ENCODE peak calls at places on chromosomes 4 and X, in five cellular contexts. V is GM23248, R is NT2/D1, B is H9, F is PC-3. Z is an unnamed sample. For H3K27me3, the result is how much of the 10 kb centered on the place peaks cover.

GRCh38 chrX:133569217-133569616 is 153.9 kb upstream of the GPC4 start:
- DNase-seq in V (no peak), R (no peak), B (no peak), F (no peak), Z (no peak)

GRCh38 chrX:39903937-39904336 is 193.8 kb downstream of the BCOR start:
- DNase-seq in V (peak), R (no peak), B (no peak), F (peak), Z (no peak)

GRCh38 chrX:136028383-136028984 is 43.2 kb downstream of the SLC9A6 start:
- DNase-seq in V (peak), R (peak), B (no peak), F (peak), Z (no peak)

GRCh38 chrX:39627257-39627656 is 470.5 kb downstream of the BCOR start:
- DNase-seq in V (no peak), R (no peak), B (no peak), F (no peak), Z (no peak)

GRCh38 chrX:40230646-40231045 is 132.9 kb upstream of the BCOR start:
- DNase-seq in V (no peak), R (no peak), B (no peak), F (no peak), Z (no peak)

GRCh38 chr4:184477201-184477999 is 3.0 kb upstream of the IRF2 start:
- DNase-seq in V (no peak), R (no peak), B (no peak), F (no peak), Z (no peak)

GRCh38 chr4:142278171-142278570 is 567.9 kb downstream of the INPP4B start:
- DNase-seq in V (peak), R (no peak), B (no peak), F (no peak), Z (no peak)

GRCh38 chr4:121950680-121951569 is 935 bp downstream of the TRPC3 start:
- DNase-seq in V (peak), R (no peak), B (peak), F (no peak), Z (peak)

GRCh38 chr4:6873291-6873690 is 36.3 kb upstream of the TBC1D14 start:
- DNase-seq in V (peak), R (no peak), B (no peak), F (peak), Z (no peak)

DNA sequence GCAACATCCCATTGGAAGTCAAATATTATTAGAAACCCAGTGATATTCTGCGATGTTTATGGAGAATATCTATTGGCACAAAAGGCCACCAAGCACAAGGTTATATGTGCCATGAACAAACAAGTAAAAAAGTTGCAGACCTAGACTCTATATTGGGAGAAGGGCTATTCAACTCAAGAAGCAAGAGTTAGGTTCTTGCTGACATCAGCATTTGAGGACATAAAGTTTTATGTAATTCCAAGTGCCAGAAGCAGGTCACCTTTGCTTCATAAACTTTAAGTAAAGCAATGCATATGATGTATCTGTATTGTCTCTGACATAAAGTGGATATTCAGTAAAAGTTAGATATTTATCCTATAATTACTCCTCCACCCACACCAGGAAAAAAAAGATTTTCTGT is 71.1 kb downstream of the MAGEB10 start:
- DNase-seq in V (no peak), R (no peak), B (no peak), F (no peak), Z (no peak)
- H3K9ac ChIP-seq in V (no peak), R (no peak), B (no peak), F (no peak), Z (no peak)

GRCh38 chrX:12878536-12878935 is 11.7 kb downstream of the TLR7 start:
- DNase-seq in V (no peak), R (no peak), B (no peak), F (peak), Z (no peak)
- H3K27me3 ChIP-seq in V (under half), R (under half), B (under half), F (under half), Z (under half)

GRCh38 chr4:81601270-81601694 is 129.6 kb upstream of the RASGEF1B start:
- DNase-seq in V (no peak), R (no peak), B (no peak), F (peak), Z (no peak)

GRCh38 chr4:81600511-81601269 is 129.0 kb upstream of the RASGEF1B start:
- DNase-seq in V (no peak), R (no peak), B (no peak), F (no peak), Z (no peak)

GRCh38 chr4:81595798-81596610 is 124.3 kb upstream of the RASGEF1B start:
- DNase-seq in V (no peak), R (no peak), B (no peak), F (no peak), Z (no peak)

GRCh38 chr4:81602853-81603252 is 131.1 kb upstream of the RASGEF1B start:
- DNase-seq in V (no peak), R (no peak), B (no peak), F (no peak), Z (no peak)

GRCh38 chr4:81599646-81600231 is 128.0 kb upstream of the RASGEF1B start:
- DNase-seq in V (no peak), R (no peak), B (no peak), F (no peak), Z (no peak)
- H3K9ac ChIP-seq in V (no peak), R (no peak), B (no peak), F (no peak), Z (no peak)

GRCh38 chrX:153854702-153855101 is 24.4 kb upstream of the PDZD4 start:
- DNase-seq in V (no peak), R (no peak), B (no peak), F (no peak), Z (peak)
- H3K27me3 ChIP-seq in V (under half), R (under half), B (under half), F (under half), Z (under half)

GRCh38 chr4:174041555-174042110 is 241.8 kb downstream of the FBXO8 start:
- DNase-seq in V (no peak), R (no peak), B (no peak), F (no peak), Z (no peak)

GRCh38 chr4:174045381-174045780 is 238.1 kb downstream of the FBXO8 start:
- DNase-seq in V (no peak), R (no peak), B (no peak), F (no peak), Z (no peak)

DNA sequence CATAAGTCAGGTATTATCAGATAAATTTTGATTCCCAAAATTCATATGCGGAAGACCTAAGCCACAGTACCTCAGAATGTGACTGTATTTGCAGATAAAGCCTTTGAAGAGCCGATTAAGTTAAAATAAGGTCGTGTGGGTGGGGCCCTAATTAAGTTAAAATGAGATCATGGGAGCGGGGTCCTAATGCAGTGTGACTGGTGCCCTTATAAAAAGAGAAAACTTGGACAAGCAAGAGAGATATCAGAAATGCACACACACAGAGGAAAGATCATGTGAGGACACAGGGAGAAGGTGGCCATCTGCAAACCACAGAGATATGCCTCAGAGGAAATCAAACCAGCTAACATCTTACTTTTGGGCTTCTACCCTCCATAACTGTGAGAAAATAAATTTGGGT is 236.1 kb downstream of the FBXO8 start:
- DNase-seq in V (no peak), R (no peak), B (no peak), F (no peak), Z (no peak)
- H3K9ac ChIP-seq in V (no peak), R (no peak), B (no peak), F (no peak), Z (no peak)